ENCODE peak calls at places on chromosomes 6 and 20, in ten cellular contexts. O is CD4-positive, alpha-beta T cell; V is HFF-Myc; R is AG08396; G is AG04450; L is HCT116; H is breast epithelium; A is GM03348; K is stimulated activated CD4-positive, alpha-beta T cell treated with anti-CD3 and anti-CD28 coated beads, Interleukin-4, amount 100 ng/mL, for 1 hour; S is D341Med. P is an unnamed sample.

GRCh38 chr6:165630544-165630953 is 32.5 kb downstream of the PDE10A start:
- DNase-seq in O (no peak), V (no peak), R (no peak), G (no peak), L (no peak), H (no peak), A (no peak), K (no peak), S (no peak), P (no peak)

GRCh38 chr6:95574811-95575210 is 2.5 kb upstream of the MANEA start:
- DNase-seq in O (no peak), V (no peak), R (peak), G (peak), L (no peak), H (no peak), A (peak), K (no peak), S (no peak), P (no peak)

GRCh38 chr6:113631616-113632015 is 225.5 kb upstream of the MARCKS start:
- DNase-seq in O (no peak), V (no peak), R (no peak), G (no peak), L (no peak), H (no peak), A (no peak), K (no peak), S (no peak), P (no peak)

GRCh38 chr20:51602131-51602530 is 59.6 kb upstream of the NFATC2 start:
- DNase-seq in O (no peak), V (no peak), R (no peak), G (no peak), L (no peak), H (no peak), A (no peak), K (no peak), S (no peak), P (no peak)

GRCh38 chr20:10553326-10553984 is 118.3 kb downstream of the SLX4IP start:
- DNase-seq in O (no peak), V (peak), R (peak), G (peak), L (no peak), H (peak), A (peak), K (peak), S (peak), P (peak)

GRCh38 chr6:165231581-165232276 is 77.7 kb downstream of the C6orf118 start:
- DNase-seq in O (no peak), V (no peak), R (no peak), G (no peak), L (peak), H (no peak), A (peak), K (no peak), S (peak), P (no peak)

GRCh38 chr6:56528412-56528841 is 114.3 kb downstream of the DST start:
- DNase-seq in O (no peak), V (peak), R (peak), G (peak), L (no peak), H (no peak), A (peak), K (no peak), S (no peak), P (no peak)

GRCh38 chr6:37936909-37937308 is 117.4 kb downstream of the ZFAND3 start:
- DNase-seq in O (no peak), V (no peak), R (no peak), G (no peak), L (no peak), H (no peak), A (no peak), K (no peak), S (no peak), P (no peak)

GRCh38 chr6:127956260-127956888 is 55.5 kb upstream of the THEMIS start:
- DNase-seq in O (no peak), V (peak), R (no peak), G (no peak), L (peak), H (no peak), A (no peak), K (no peak), S (no peak), P (no peak)

GRCh38 chr6:122330315-122330714 is 69.1 kb upstream of the HSF2 start:
- DNase-seq in O (no peak), V (no peak), R (no peak), G (no peak), L (no peak), H (no peak), A (no peak), K (no peak), S (no peak), P (no peak)

GRCh38 chr6:142550310-142550709 is 248.5 kb downstream of the ADGRG6 start:
- DNase-seq in O (no peak), V (no peak), R (no peak), G (no peak), L (no peak), H (no peak), A (no peak), K (no peak), S (no peak), P (no peak)

GRCh38 chr6:170062209-170062903 is 228.5 kb downstream of the DLL1 start:
- DNase-seq in O (no peak), V (no peak), R (no peak), G (no peak), L (no peak), H (peak), A (no peak), K (no peak), S (no peak), P (no peak)

GRCh38 chr20:3710703-3711417 is 1.5 kb downstream of the SIGLEC1 start:
- DNase-seq in O (peak), V (no peak), R (peak), G (no peak), L (peak), H (peak), A (peak), K (peak), S (peak), P (peak)

GRCh38 chr6:31004285-31004684 is 6.0 kb upstream of the MUC22 start:
- DNase-seq in O (no peak), V (no peak), R (no peak), G (no peak), L (no peak), H (no peak), A (no peak), K (no peak), S (no peak), P (no peak)

GRCh38 chr6:30647802-30648460 is 998 bp downstream of the C6orf136 start:
- DNase-seq in O (no peak), V (no peak), R (no peak), G (no peak), L (no peak), H (no peak), A (no peak), K (no peak), S (peak), P (no peak)

GRCh38 chr6:167683028-167683862 is 143.5 kb upstream of the AFDN start:
- DNase-seq in O (no peak), V (no peak), R (no peak), G (no peak), L (peak), H (no peak), A (no peak), K (no peak), S (no peak), P (no peak)

GRCh38 chr6:46655803-46656202 is 3.0 kb downstream of the SLC25A27 start:
- DNase-seq in O (no peak), V (no peak), R (no peak), G (no peak), L (peak), H (no peak), A (peak), K (no peak), S (peak), P (no peak)

GRCh38 chr6:109695468-109695867 is 4.4 kb downstream of the FIG4 start:
- DNase-seq in O (no peak), V (no peak), R (no peak), G (no peak), L (no peak), H (no peak), A (no peak), K (no peak), S (no peak), P (no peak)

GRCh38 chr6:138572200-138572875 is 73.0 kb upstream of the NHSL1 start:
- DNase-seq in O (no peak), V (peak), R (peak), G (peak), L (no peak), H (peak), A (peak), K (no peak), S (peak), P (no peak)

GRCh38 chr20:8388146-8388545 is 256.1 kb downstream of the PLCB1 start:
- DNase-seq in O (no peak), V (no peak), R (peak), G (no peak), L (no peak), H (no peak), A (peak), K (no peak), S (no peak), P (no peak)

GRCh38 chr20:45934046-45934586 is 367 bp upstream of the PCIF1 start:
- DNase-seq in O (no peak), V (no peak), R (peak), G (no peak), L (peak), H (no peak), A (peak), K (no peak), S (peak), P (no peak)

GRCh38 chr6:19830171-19830570 is 7.0 kb upstream of the ID4 start:
- DNase-seq in O (no peak), V (no peak), R (no peak), G (no peak), L (no peak), H (no peak), A (peak), K (no peak), S (no peak), P (no peak)

GRCh38 chr6:2384518-2384917 is 139.1 kb upstream of the GMDS start:
- DNase-seq in O (no peak), V (no peak), R (no peak), G (no peak), L (no peak), H (no peak), A (no peak), K (no peak), S (no peak), P (no peak)